ENCODE peak calls at places on chromosomes 7 and 10, in six cellular contexts. One of them, this sample, is unnamed.

GRCh38 chr7:139737221-139738100 is 40.3 kb downstream of the HIPK2 start:
- DNase-seq in A549: no peak
- DNase-seq in ovary: no peak
- DNase-seq in body of pancreas: no peak
- DNase-seq in right lobe of liver: no peak
- DNase-seq in spleen: no peak
- DNase-seq in this sample: peak

GRCh38 chr10:23172429-23172828 is 19.7 kb upstream of the PTF1A start:
- DNase-seq in A549: no peak
- DNase-seq in spleen: no peak
- DNase-seq in ovary: no peak
- DNase-seq in right lobe of liver: no peak
- DNase-seq in body of pancreas: no peak
- DNase-seq in this sample: no peak

GRCh38 chr7:1794888-1795542 is 124.9 kb downstream of the ELFN1 start:
- DNase-seq in body of pancreas: no peak
- DNase-seq in right lobe of liver: no peak
- DNase-seq in A549: no peak
- DNase-seq in ovary: no peak
- DNase-seq in spleen: no peak
- DNase-seq in this sample: no peak

GRCh38 chr10:14162626-14163344 is 167.9 kb downstream of the FRMD4A start:
- DNase-seq in A549: no peak
- DNase-seq in right lobe of liver: no peak
- DNase-seq in spleen: no peak
- DNase-seq in body of pancreas: no peak
- DNase-seq in ovary: no peak
- DNase-seq in this sample: no peak

GRCh38 chr7:116630932-116631449 is 41.0 kb upstream of the MET start:
- DNase-seq in body of pancreas: peak
- DNase-seq in spleen: no peak
- DNase-seq in A549: peak
- DNase-seq in ovary: no peak
- DNase-seq in right lobe of liver: peak
- DNase-seq in this sample: peak

GRCh38 chr7:36103837-36104561 is 49.1 kb upstream of the EEPD1 start:
- DNase-seq in spleen: no peak
- DNase-seq in body of pancreas: no peak
- DNase-seq in right lobe of liver: no peak
- DNase-seq in ovary: no peak
- DNase-seq in A549: no peak
- DNase-seq in this sample: no peak

GRCh38 chr7:155234950-155235789 is 62.5 kb upstream of the INSIG1 start:
- DNase-seq in A549: peak
- DNase-seq in ovary: no peak
- DNase-seq in spleen: peak
- DNase-seq in body of pancreas: peak
- DNase-seq in right lobe of liver: peak
- DNase-seq in this sample: no peak

GRCh38 chr10:76937056-76937665 is 700.4 kb downstream of the KCNMA1 start:
- DNase-seq in ovary: no peak
- DNase-seq in A549: no peak
- DNase-seq in body of pancreas: no peak
- DNase-seq in spleen: no peak
- DNase-seq in right lobe of liver: no peak
- DNase-seq in this sample: no peak

GRCh38 chr10:131271195-131271880 is 40.2 kb downstream of the TCERG1L start:
- DNase-seq in spleen: peak
- DNase-seq in A549: no peak
- DNase-seq in body of pancreas: no peak
- DNase-seq in ovary: no peak
- DNase-seq in right lobe of liver: no peak
- DNase-seq in this sample: no peak

GRCh38 chr10:121532465-121532864 is 65.8 kb downstream of the FGFR2 start:
- DNase-seq in ovary: no peak
- DNase-seq in A549: no peak
- DNase-seq in spleen: no peak
- DNase-seq in right lobe of liver: no peak
- DNase-seq in body of pancreas: no peak
- DNase-seq in this sample: peak

GRCh38 chr7:229184-229964 is 37.0 kb downstream of the FAM20C start:
- DNase-seq in spleen: no peak
- DNase-seq in right lobe of liver: no peak
- DNase-seq in A549: no peak
- DNase-seq in ovary: peak
- DNase-seq in body of pancreas: peak
- DNase-seq in this sample: peak

GRCh38 chr10:70664702-70665195 is 7.6 kb upstream of the ADAMTS14 start:
- DNase-seq in ovary: peak
- DNase-seq in spleen: peak
- DNase-seq in right lobe of liver: peak
- DNase-seq in body of pancreas: no peak
- DNase-seq in A549: no peak
- DNase-seq in this sample: peak

GRCh38 chr7:159197066-159197975 is 52.7 kb upstream of the VIPR2 start:
- DNase-seq in body of pancreas: no peak
- DNase-seq in spleen: no peak
- DNase-seq in ovary: no peak
- DNase-seq in right lobe of liver: no peak
- DNase-seq in A549: no peak
- DNase-seq in this sample: no peak

GRCh38 chr7:107039199-107039900 is 5.2 kb upstream of the PRKAR2B start:
- DNase-seq in ovary: no peak
- DNase-seq in body of pancreas: no peak
- DNase-seq in spleen: no peak
- DNase-seq in A549: no peak
- DNase-seq in right lobe of liver: no peak
- DNase-seq in this sample: no peak

GRCh38 chr10:128027306-128027705 is 98.9 kb downstream of the MKI67 start:
- DNase-seq in body of pancreas: no peak
- DNase-seq in spleen: no peak
- DNase-seq in ovary: no peak
- DNase-seq in right lobe of liver: no peak
- DNase-seq in A549: no peak
- DNase-seq in this sample: no peak

GRCh38 chr10:123563994-123564393 is 102.2 kb upstream of the GPR26 start:
- DNase-seq in right lobe of liver: no peak
- DNase-seq in spleen: no peak
- DNase-seq in A549: no peak
- DNase-seq in body of pancreas: no peak
- DNase-seq in ovary: no peak
- DNase-seq in this sample: peak

GRCh38 chr7:1558181-1558811 is 2.3 kb upstream of the TMEM184A start:
- DNase-seq in A549: no peak
- DNase-seq in ovary: no peak
- DNase-seq in spleen: no peak
- DNase-seq in body of pancreas: no peak
- DNase-seq in right lobe of liver: no peak
- DNase-seq in this sample: no peak

GRCh38 chr10:73493781-73494180 is 2.0 kb downstream of the PPP3CB start:
- DNase-seq in ovary: no peak
- DNase-seq in spleen: no peak
- DNase-seq in right lobe of liver: no peak
- DNase-seq in body of pancreas: no peak
- DNase-seq in A549: no peak
- DNase-seq in this sample: no peak

GRCh38 chr10:78868861-78869260 is 199.9 kb upstream of the ZMIZ1 start:
- DNase-seq in ovary: no peak
- DNase-seq in right lobe of liver: no peak
- DNase-seq in body of pancreas: no peak
- DNase-seq in A549: no peak
- DNase-seq in spleen: no peak
- DNase-seq in this sample: peak

GRCh38 chr10:124878457-124878739 is 63.5 kb upstream of the ZRANB1 start:
- DNase-seq in body of pancreas: no peak
- DNase-seq in ovary: no peak
- DNase-seq in right lobe of liver: peak
- DNase-seq in A549: no peak
- DNase-seq in spleen: no peak
- DNase-seq in this sample: peak

GRCh38 chr7:77415474-77415821 is 701 bp downstream of the GSAP start:
- DNase-seq in ovary: no peak
- DNase-seq in right lobe of liver: peak
- DNase-seq in spleen: peak
- DNase-seq in A549: no peak
- DNase-seq in body of pancreas: peak
- DNase-seq in this sample: peak

GRCh38 chr7:1668932-1669485 is 1.1 kb upstream of the ELFN1 start:
- DNase-seq in ovary: no peak
- DNase-seq in right lobe of liver: no peak
- DNase-seq in spleen: peak
- DNase-seq in A549: no peak
- DNase-seq in body of pancreas: no peak
- DNase-seq in this sample: peak

GRCh38 chr7:18345641-18346234 is 149.8 kb upstream of the HDAC9 start:
- DNase-seq in body of pancreas: peak
- DNase-seq in right lobe of liver: no peak
- DNase-seq in spleen: no peak
- DNase-seq in ovary: no peak
- DNase-seq in A549: peak
- DNase-seq in this sample: no peak

GRCh38 chr7:149050941-149051340 is 22.6 kb upstream of the PDIA4 start:
- DNase-seq in ovary: no peak
- DNase-seq in right lobe of liver: no peak
- DNase-seq in body of pancreas: no peak
- DNase-seq in spleen: no peak
- DNase-seq in A549: no peak
- DNase-seq in this sample: no peak

GRCh38 chr7:38319873-38320272 is 46.4 kb upstream of the TARP start:
- DNase-seq in spleen: no peak
- DNase-seq in right lobe of liver: no peak
- DNase-seq in A549: no peak
- DNase-seq in ovary: no peak
- DNase-seq in body of pancreas: no peak
- DNase-seq in this sample: no peak

GRCh38 chr7:155296788-155297516 is 726 bp upstream of the INSIG1 start:
- DNase-seq in right lobe of liver: peak
- DNase-seq in spleen: peak
- DNase-seq in body of pancreas: peak
- DNase-seq in A549: peak
- DNase-seq in ovary: peak
- DNase-seq in this sample: peak

DNA sequence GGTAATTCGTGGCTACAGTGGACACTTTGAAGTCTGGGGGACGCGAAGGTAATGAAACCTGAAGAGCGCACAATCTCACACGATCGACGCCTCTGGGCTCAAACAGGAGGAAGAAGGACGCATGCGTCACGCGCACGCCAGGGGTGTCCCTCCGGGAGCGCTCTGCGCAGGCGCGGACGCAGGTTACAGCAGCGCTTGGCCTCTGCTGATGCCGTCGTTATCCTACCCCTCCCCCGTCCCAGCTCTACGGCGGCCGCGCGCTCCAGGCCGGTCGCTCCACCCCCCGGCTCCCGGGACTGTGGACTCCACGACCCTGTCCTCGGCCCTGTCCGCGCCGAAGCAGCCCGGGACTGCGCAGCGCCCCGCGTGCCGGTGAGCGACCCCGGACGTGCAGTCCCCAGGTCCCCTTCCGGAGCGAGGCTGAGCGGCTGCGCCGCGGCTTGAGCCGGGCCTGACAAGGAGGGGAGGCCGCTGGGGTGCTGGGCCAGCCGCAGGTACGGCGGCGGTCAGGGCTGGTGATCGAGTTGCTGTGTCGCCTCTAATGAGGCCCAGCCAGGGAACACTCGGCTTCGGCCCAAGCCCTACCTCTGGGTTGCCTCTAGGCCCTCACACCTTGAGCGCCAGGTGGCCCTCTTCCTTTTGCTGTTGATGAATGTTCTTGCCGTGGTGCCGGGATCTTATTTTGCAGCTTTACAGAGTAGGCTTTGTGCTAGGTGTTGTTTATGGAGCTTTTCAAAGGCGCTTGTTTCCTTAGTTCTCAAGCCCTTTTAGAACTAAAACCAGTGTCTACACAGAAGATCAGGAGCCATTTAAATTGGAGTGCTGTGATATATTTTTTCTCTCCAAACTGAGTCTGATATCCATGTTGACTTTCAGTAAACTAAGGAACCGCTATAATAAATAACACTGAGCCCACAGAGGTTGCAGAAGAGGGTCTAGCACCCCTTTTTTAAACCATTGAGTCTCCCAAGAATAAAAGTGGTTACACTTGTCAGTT is at the start of gene TMEM106B:
- DNase-seq in right lobe of liver: peak
- DNase-seq in body of pancreas: peak
- DNase-seq in spleen: peak
- DNase-seq in A549: peak
- DNase-seq in ovary: peak
- DNase-seq in this sample: peak
- TF ChIP-seq POLR2A in right lobe of liver: peak
- TF ChIP-seq POLR2A in body of pancreas: peak
- TF ChIP-seq POLR2A in spleen: peak
- TF ChIP-seq POLR2A in A549: peak
- TF ChIP-seq POLR2A in ovary: peak
- TF ChIP-seq POLR2A in this sample: no peak

GRCh38 chr10:28509286-28509685 is 23.6 kb upstream of the WAC start:
- DNase-seq in ovary: no peak
- DNase-seq in right lobe of liver: no peak
- DNase-seq in A549: no peak
- DNase-seq in spleen: no peak
- DNase-seq in body of pancreas: no peak
- DNase-seq in this sample: no peak
- TF ChIP-seq CTCF in ovary: no peak
- TF ChIP-seq CTCF in right lobe of liver: no peak
- TF ChIP-seq CTCF in A549: no peak
- TF ChIP-seq CTCF in spleen: no peak
- TF ChIP-seq CTCF in body of pancreas: no peak
- TF ChIP-seq CTCF in this sample: no peak

GRCh38 chr7:23244335-23244635 is 2.3 kb upstream of the GPNMB start:
- DNase-seq in A549: no peak
- DNase-seq in body of pancreas: no peak
- DNase-seq in right lobe of liver: no peak
- DNase-seq in spleen: no peak
- DNase-seq in ovary: no peak
- DNase-seq in this sample: no peak

GRCh38 chr7:23249486-23249885 is 2.9 kb downstream of the GPNMB start:
- DNase-seq in A549: no peak
- DNase-seq in body of pancreas: no peak
- DNase-seq in spleen: no peak
- DNase-seq in right lobe of liver: no peak
- DNase-seq in ovary: no peak
- DNase-seq in this sample: no peak

GRCh38 chr7:23246540-23246939 is at the start of gene GPNMB:
- DNase-seq in ovary: no peak
- DNase-seq in right lobe of liver: no peak
- DNase-seq in body of pancreas: peak
- DNase-seq in spleen: no peak
- DNase-seq in A549: no peak
- DNase-seq in this sample: peak

GRCh38 chr7:23247101-23247601 is 576 bp downstream of the GPNMB start:
- DNase-seq in ovary: no peak
- DNase-seq in right lobe of liver: no peak
- DNase-seq in A549: no peak
- DNase-seq in spleen: no peak
- DNase-seq in body of pancreas: no peak
- DNase-seq in this sample: no peak

GRCh38 chr7:23247602-23248335 is 1.2 kb downstream of the GPNMB start:
- DNase-seq in A549: no peak
- DNase-seq in body of pancreas: peak
- DNase-seq in spleen: peak
- DNase-seq in right lobe of liver: peak
- DNase-seq in ovary: peak
- DNase-seq in this sample: peak
- H3K4me3 ChIP-seq in A549: no peak
- H3K4me3 ChIP-seq in body of pancreas: no peak
- H3K4me3 ChIP-seq in spleen: peak
- H3K4me3 ChIP-seq in right lobe of liver: peak
- H3K4me3 ChIP-seq in ovary: peak
- H3K4me3 ChIP-seq in this sample: peak

GRCh38 chr7:152133804-152134203 is 108.3 kb downstream of the GALNT11 start:
- DNase-seq in spleen: no peak
- DNase-seq in body of pancreas: no peak
- DNase-seq in right lobe of liver: no peak
- DNase-seq in ovary: no peak
- DNase-seq in A549: no peak
- DNase-seq in this sample: no peak
- TF ChIP-seq POLR2A in spleen: no peak
- TF ChIP-seq POLR2A in body of pancreas: no peak
- TF ChIP-seq POLR2A in right lobe of liver: no peak
- TF ChIP-seq POLR2A in ovary: no peak
- TF ChIP-seq POLR2A in A549: no peak
- TF ChIP-seq POLR2A in this sample: no peak